ENCODE peak calls at places on chromosomes 12 and 14, in four cellular contexts. P is AG10803, G is progenitor cell of endocrine pancreas, W is dorsolateral prefrontal cortex. U is an unnamed sample.

GRCh38 chr12:124489220-124489619 is 78.2 kb downstream of the NCOR2 start:
- DNase-seq in W (no peak), G (no peak), P (no peak), U (no peak)

GRCh38 chr12:52506858-52507715 is 13.1 kb downstream of the KRT5 start:
- DNase-seq in P (peak), G (no peak), W (no peak), U (no peak)

GRCh38 chr12:53722450-53723041 is 4.7 kb downstream of the CALCOCO1 start:
- DNase-seq in W (no peak), G (no peak), P (no peak), U (no peak)

GRCh38 chr12:57889541-57889989 is 43.0 kb upstream of the CTDSP2 start:
- DNase-seq in G (no peak), W (no peak), P (peak), U (no peak)

GRCh38 chr12:68943848-68944247 is 10.9 kb upstream of the CPM start:
- DNase-seq in W (no peak), P (no peak), G (no peak), U (no peak)

GRCh38 chr14:22378181-22378580 is 210.8 kb downstream of the DAD1 start:
- DNase-seq in P (no peak), G (no peak), W (no peak), U (no peak)

GRCh38 chr14:31205681-31206535 is 1.7 kb downstream of the HECTD1 start:
- DNase-seq in G (no peak), P (peak), W (no peak), U (no peak)

GRCh38 chr14:90781344-90781761 is 34.9 kb downstream of the TTC7B start:
- DNase-seq in G (no peak), P (peak), W (no peak), U (no peak)

GRCh38 chr12:68349921-68350606 is 17.9 kb upstream of the MDM1 start:
- DNase-seq in G (no peak), W (no peak), P (no peak), U (no peak)

GRCh38 chr12:65795453-65795852 is 28.8 kb upstream of the HMGA2 start:
- DNase-seq in G (no peak), W (no peak), P (no peak), U (no peak)

GRCh38 chr14:96362071-96362964 is 823 bp downstream of the ATG2B start:
- DNase-seq in P (peak), G (no peak), W (no peak), U (no peak)

GRCh38 chr14:104249092-104249491 is 110.7 kb downstream of the KIF26A start:
- DNase-seq in W (no peak), P (no peak), G (no peak), U (no peak)

GRCh38 chr12:110841007-110841406 is 5.8 kb upstream of the CCDC63 start:
- DNase-seq in G (no peak), W (no peak), P (no peak), U (no peak)

GRCh38 chr12:74111688-74112360 is 425.8 kb upstream of the ATXN7L3B start:
- DNase-seq in W (peak), G (peak), P (no peak), U (no peak)
- TF ChIP-seq CTCF in W (peak), G (peak), P (no peak), U (peak)

DNA sequence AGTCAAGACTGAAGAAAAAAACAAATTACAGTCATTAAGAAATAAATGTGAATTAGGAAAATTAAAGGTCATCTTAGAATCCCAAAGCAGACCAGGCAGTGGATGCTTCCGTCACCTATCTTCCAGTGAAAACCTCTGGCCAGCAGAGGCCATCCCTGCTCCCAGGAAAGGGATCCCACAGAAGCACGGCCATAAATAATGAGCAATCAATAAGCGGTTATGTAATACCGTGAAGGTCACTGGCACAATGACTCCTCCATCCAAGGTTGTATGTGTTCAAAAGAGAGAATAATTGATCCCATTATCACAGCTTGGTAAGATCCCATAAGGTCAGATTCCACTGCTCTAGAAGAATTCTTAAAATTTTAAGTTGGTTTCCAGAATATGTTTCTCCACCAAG is 85.7 kb downstream of the PPP2R5E start:
- DNase-seq in P (no peak), G (no peak), W (no peak), U (no peak)
- TF ChIP-seq CTCF in P (no peak), G (no peak), W (no peak), U (no peak)

DNA sequence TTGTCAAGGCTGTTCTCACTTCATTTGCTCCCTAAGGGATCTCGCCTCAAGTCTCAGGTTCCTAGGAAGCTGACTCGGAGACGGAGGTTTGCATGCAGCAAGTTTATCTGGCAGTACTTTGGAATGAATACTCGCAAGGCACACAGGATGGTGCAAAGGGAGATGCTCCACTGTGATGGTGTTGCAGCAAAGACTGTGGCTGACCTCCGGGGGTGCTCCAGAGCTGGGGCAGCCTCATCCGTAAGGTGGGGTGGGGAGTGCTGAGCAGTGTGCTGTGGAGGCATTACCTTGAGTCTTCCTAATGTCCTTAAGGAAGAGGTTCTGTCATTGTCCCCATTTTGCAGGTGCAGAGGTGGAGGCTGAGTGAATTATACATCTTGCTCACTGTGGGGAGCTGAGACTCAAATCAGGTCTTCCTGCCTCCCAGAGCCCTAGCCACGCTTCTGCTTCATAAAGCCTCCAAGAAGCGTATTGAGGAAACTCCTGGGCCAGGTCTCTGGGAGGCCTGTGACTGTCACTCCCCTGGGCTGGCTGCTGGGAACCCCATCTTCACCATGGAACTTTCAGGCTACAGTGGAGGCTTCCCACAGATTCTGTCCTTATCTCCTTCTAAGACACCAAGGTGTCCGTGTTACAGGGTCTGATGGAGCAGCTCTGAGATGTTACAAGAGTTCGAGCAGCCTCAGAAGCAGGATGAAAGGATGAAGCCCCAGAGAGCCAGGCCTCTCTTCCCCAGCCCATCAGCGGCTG is 39.5 kb downstream of the GALNT16 start:
- DNase-seq in G (no peak), W (no peak), P (no peak), U (no peak)
- TF ChIP-seq CTCF in G (no peak), W (no peak), P (peak), U (no peak)

GRCh38 chr14:76546426-76547221 is 170.7 kb downstream of the ESRRB start:
- DNase-seq in P (no peak), G (peak), W (no peak), U (peak)
- TF ChIP-seq CTCF in P (peak), G (peak), W (no peak), U (peak)

DNA sequence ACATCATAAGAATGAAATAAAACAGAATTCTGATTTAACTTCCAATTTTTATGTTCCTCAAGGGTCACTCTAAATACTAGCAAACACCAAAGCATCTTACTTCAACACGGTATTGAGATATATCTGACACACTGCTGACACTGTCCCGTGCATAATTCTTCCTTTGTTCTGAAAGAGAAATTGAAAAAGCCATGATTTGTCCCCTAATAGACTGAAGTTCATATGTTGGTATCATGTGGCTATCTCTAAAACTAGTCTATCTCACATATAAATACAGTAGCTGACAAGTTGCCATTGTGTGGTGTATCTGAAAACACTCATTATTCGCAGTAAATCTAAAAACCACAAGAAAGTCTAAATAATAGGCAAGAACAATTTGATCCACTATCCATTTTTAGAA is 118.4 kb downstream of the EPS8 start:
- DNase-seq in G (no peak), W (no peak), P (no peak), U (no peak)
- TF ChIP-seq CTCF in G (no peak), W (no peak), P (no peak), U (no peak)

GRCh38 chr12:130526813-130527212 is 189.1 kb downstream of the PIWIL1 start:
- DNase-seq in P (no peak), G (peak), W (no peak), U (no peak)
- TF ChIP-seq CTCF in P (no peak), G (peak), W (no peak), U (no peak)

GRCh38 chr12:5187136-5187535 is 143.5 kb downstream of the KCNA5 start:
- DNase-seq in P (no peak), W (no peak), G (no peak), U (no peak)

GRCh38 chr12:5185435-5186069 is 141.9 kb downstream of the KCNA5 start:
- DNase-seq in G (no peak), W (no peak), P (no peak), U (no peak)

GRCh38 chr12:5186715-5187114 is 143.0 kb downstream of the KCNA5 start:
- DNase-seq in W (no peak), G (no peak), P (no peak), U (no peak)

GRCh38 chr12:5188413-5188930 is 144.8 kb downstream of the KCNA5 start:
- DNase-seq in P (peak), W (no peak), G (no peak), U (no peak)

DNA sequence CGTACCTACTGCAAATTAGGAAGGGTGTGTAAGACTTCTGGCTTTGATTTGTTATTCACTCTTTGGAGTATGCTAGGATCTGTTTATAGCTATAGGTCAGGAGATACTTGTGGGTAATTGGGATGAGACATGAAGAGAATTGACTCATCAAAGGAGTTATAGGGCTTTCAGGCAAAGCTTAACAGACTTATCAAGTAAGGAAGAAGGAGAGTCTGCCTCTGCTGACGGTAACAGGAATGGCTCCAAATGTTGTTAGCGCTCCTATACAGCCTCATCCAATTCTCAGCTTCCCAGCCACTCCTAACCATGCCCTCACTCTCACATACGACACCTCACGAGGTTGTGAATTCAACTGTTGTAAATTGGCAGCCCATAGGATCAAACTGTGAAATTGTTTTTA is 140.5 kb downstream of the KCNA5 start:
- DNase-seq in G (no peak), W (no peak), P (no peak), U (no peak)
- TF ChIP-seq CTCF in G (no peak), W (no peak), P (no peak), U (no peak)

U was measured in D721Med.